ENCODE peak calls at places on chromosome 16, in ten cellular contexts. One of them, this sample, is unnamed. For H3K4me1, the result is how much of the 10 kb centered on the place peaks cover.

GRCh38 chr16:52193441-52193840 is 353.5 kb downstream of the TOX3 start:
- DNase-seq in A549: no peak
- DNase-seq in uterus: no peak
- DNase-seq in HCT116: no peak
- DNase-seq in mesendoderm: no peak
- DNase-seq in ovary: no peak
- DNase-seq in esophagus squamous epithelium: no peak
- DNase-seq in PC-9: no peak
- DNase-seq in GM23248: no peak
- DNase-seq in stomach: peak
- DNase-seq in this sample: no peak

GRCh38 chr16:4283939-4284338 is 11.1 kb upstream of the TFAP4 start:
- DNase-seq in HCT116: no peak
- DNase-seq in uterus: no peak
- DNase-seq in mesendoderm: peak
- DNase-seq in GM23248: peak
- DNase-seq in PC-9: peak
- DNase-seq in ovary: no peak
- DNase-seq in A549: no peak
- DNase-seq in stomach: no peak
- DNase-seq in esophagus squamous epithelium: no peak
- DNase-seq in this sample: no peak

GRCh38 chr16:4882261-4882632 is 35.0 kb downstream of the UBN1 start:
- DNase-seq in stomach: no peak
- DNase-seq in ovary: no peak
- DNase-seq in PC-9: no peak
- DNase-seq in uterus: peak
- DNase-seq in esophagus squamous epithelium: no peak
- DNase-seq in HCT116: no peak
- DNase-seq in mesendoderm: no peak
- DNase-seq in A549: no peak
- DNase-seq in GM23248: peak
- DNase-seq in this sample: peak

GRCh38 chr16:79053577-79053976 is 547.0 kb downstream of the MAF start:
- DNase-seq in ovary: no peak
- DNase-seq in PC-9: no peak
- DNase-seq in stomach: no peak
- DNase-seq in mesendoderm: no peak
- DNase-seq in A549: no peak
- DNase-seq in GM23248: no peak
- DNase-seq in esophagus squamous epithelium: no peak
- DNase-seq in uterus: no peak
- DNase-seq in HCT116: no peak
- DNase-seq in this sample: no peak

GRCh38 chr16:66798162-66798561 is 3.2 kb downstream of the TERB1 start:
- DNase-seq in GM23248: peak
- DNase-seq in HCT116: no peak
- DNase-seq in A549: no peak
- DNase-seq in mesendoderm: no peak
- DNase-seq in PC-9: no peak
- DNase-seq in esophagus squamous epithelium: no peak
- DNase-seq in stomach: no peak
- DNase-seq in ovary: no peak
- DNase-seq in uterus: no peak
- DNase-seq in this sample: no peak

GRCh38 chr16:58127033-58127556 is 2.1 kb downstream of the CFAP20 start:
- DNase-seq in uterus: no peak
- DNase-seq in PC-9: no peak
- DNase-seq in mesendoderm: peak
- DNase-seq in GM23248: peak
- DNase-seq in HCT116: no peak
- DNase-seq in stomach: no peak
- DNase-seq in ovary: no peak
- DNase-seq in esophagus squamous epithelium: no peak
- DNase-seq in A549: no peak
- DNase-seq in this sample: peak

GRCh38 chr16:19432429-19432828 is 14.7 kb downstream of the TMC5 start:
- DNase-seq in mesendoderm: peak
- DNase-seq in stomach: no peak
- DNase-seq in uterus: no peak
- DNase-seq in HCT116: peak
- DNase-seq in ovary: no peak
- DNase-seq in A549: peak
- DNase-seq in PC-9: peak
- DNase-seq in esophagus squamous epithelium: no peak
- DNase-seq in GM23248: no peak
- DNase-seq in this sample: no peak

GRCh38 chr16:27080870-27081269 is 14.1 kb downstream of the C16orf82 start:
- DNase-seq in PC-9: no peak
- DNase-seq in ovary: no peak
- DNase-seq in A549: peak
- DNase-seq in esophagus squamous epithelium: no peak
- DNase-seq in HCT116: peak
- DNase-seq in mesendoderm: peak
- DNase-seq in GM23248: peak
- DNase-seq in uterus: no peak
- DNase-seq in stomach: no peak
- DNase-seq in this sample: no peak

GRCh38 chr16:69894675-69895074 is 56.5 kb upstream of the CLEC18A start:
- DNase-seq in mesendoderm: no peak
- DNase-seq in PC-9: no peak
- DNase-seq in stomach: peak
- DNase-seq in ovary: no peak
- DNase-seq in uterus: no peak
- DNase-seq in A549: no peak
- DNase-seq in esophagus squamous epithelium: no peak
- DNase-seq in GM23248: no peak
- DNase-seq in HCT116: no peak
- DNase-seq in this sample: peak

GRCh38 chr16:27020031-27020430 is 46.7 kb upstream of the C16orf82 start:
- DNase-seq in mesendoderm: no peak
- DNase-seq in esophagus squamous epithelium: no peak
- DNase-seq in uterus: no peak
- DNase-seq in PC-9: no peak
- DNase-seq in GM23248: no peak
- DNase-seq in ovary: no peak
- DNase-seq in A549: no peak
- DNase-seq in stomach: no peak
- DNase-seq in HCT116: no peak
- DNase-seq in this sample: no peak

GRCh38 chr16:67659675-67660563 is at the start of gene ACD:
- DNase-seq in PC-9: peak
- DNase-seq in uterus: peak
- DNase-seq in A549: peak
- DNase-seq in GM23248: peak
- DNase-seq in esophagus squamous epithelium: peak
- DNase-seq in ovary: peak
- DNase-seq in stomach: peak
- DNase-seq in mesendoderm: peak
- DNase-seq in HCT116: peak
- DNase-seq in this sample: peak

GRCh38 chr16:1745900-1746692 is 25.2 kb downstream of the NME3 start:
- DNase-seq in ovary: no peak
- DNase-seq in stomach: no peak
- DNase-seq in mesendoderm: peak
- DNase-seq in A549: no peak
- DNase-seq in esophagus squamous epithelium: no peak
- DNase-seq in uterus: no peak
- DNase-seq in HCT116: no peak
- DNase-seq in PC-9: peak
- DNase-seq in GM23248: no peak
- DNase-seq in this sample: no peak

GRCh38 chr16:89317101-89317671 is 99.7 kb downstream of the ZNF778 start:
- DNase-seq in ovary: no peak
- DNase-seq in HCT116: no peak
- DNase-seq in uterus: no peak
- DNase-seq in GM23248: no peak
- DNase-seq in A549: no peak
- DNase-seq in PC-9: no peak
- DNase-seq in esophagus squamous epithelium: no peak
- DNase-seq in stomach: no peak
- DNase-seq in mesendoderm: no peak
- DNase-seq in this sample: no peak
- H3K4me1 ChIP-seq in ovary: under half
- H3K4me1 ChIP-seq in HCT116: half or more
- H3K4me1 ChIP-seq in uterus: under half
- H3K4me1 ChIP-seq in GM23248: half or more
- H3K4me1 ChIP-seq in A549: half or more
- H3K4me1 ChIP-seq in PC-9: half or more
- H3K4me1 ChIP-seq in esophagus squamous epithelium: half or more
- H3K4me1 ChIP-seq in stomach: half or more
- H3K4me1 ChIP-seq in mesendoderm: under half
- H3K4me1 ChIP-seq in this sample: under half

GRCh38 chr16:23182206-23182674 is 305 bp upstream of the SCNN1G start:
- DNase-seq in ovary: peak
- DNase-seq in HCT116: peak
- DNase-seq in stomach: peak
- DNase-seq in PC-9: peak
- DNase-seq in uterus: peak
- DNase-seq in esophagus squamous epithelium: no peak
- DNase-seq in A549: peak
- DNase-seq in mesendoderm: peak
- DNase-seq in GM23248: peak
- DNase-seq in this sample: peak
- H3K4me3 ChIP-seq in ovary: peak
- H3K4me3 ChIP-seq in HCT116: no peak
- H3K4me3 ChIP-seq in stomach: peak
- H3K4me3 ChIP-seq in PC-9: peak
- H3K4me3 ChIP-seq in uterus: no peak
- H3K4me3 ChIP-seq in esophagus squamous epithelium: peak
- H3K4me3 ChIP-seq in A549: peak
- H3K4me3 ChIP-seq in mesendoderm: no peak
- H3K4me3 ChIP-seq in GM23248: peak
- H3K4me3 ChIP-seq in this sample: peak

DNA sequence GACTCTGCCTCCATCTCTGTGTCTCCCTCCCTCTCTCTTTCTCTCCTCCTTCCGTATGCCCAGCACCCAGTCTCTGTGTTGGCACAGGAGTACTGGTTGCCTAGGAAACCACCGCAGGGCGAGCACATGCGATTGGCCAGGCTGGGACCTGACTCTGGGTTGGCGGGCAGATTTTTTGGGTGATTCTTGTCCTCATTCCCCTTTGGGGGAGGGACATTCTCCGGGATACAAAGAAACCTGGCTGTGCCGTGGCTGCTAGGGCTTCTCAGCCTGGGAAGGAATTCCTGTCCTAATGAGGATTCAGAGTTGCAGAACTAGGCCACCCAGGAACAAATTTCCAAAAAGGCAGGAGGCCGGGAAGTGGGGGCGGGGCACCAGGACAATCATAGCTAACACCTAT is 168.9 kb downstream of the SHISA9 start:
- DNase-seq in GM23248: no peak
- DNase-seq in stomach: no peak
- DNase-seq in HCT116: no peak
- DNase-seq in mesendoderm: peak
- DNase-seq in esophagus squamous epithelium: no peak
- DNase-seq in PC-9: no peak
- DNase-seq in ovary: no peak
- DNase-seq in uterus: no peak
- DNase-seq in A549: no peak
- DNase-seq in this sample: no peak
- H3K27ac ChIP-seq in GM23248: no peak
- H3K27ac ChIP-seq in stomach: no peak
- H3K27ac ChIP-seq in HCT116: no peak
- H3K27ac ChIP-seq in mesendoderm: peak
- H3K27ac ChIP-seq in esophagus squamous epithelium: no peak
- H3K27ac ChIP-seq in PC-9: no peak
- H3K27ac ChIP-seq in ovary: no peak
- H3K27ac ChIP-seq in uterus: no peak
- H3K27ac ChIP-seq in A549: no peak
- H3K27ac ChIP-seq in this sample: no peak

GRCh38 chr16:85304337-85304736 is 192.1 kb upstream of the CIBAR2 start:
- DNase-seq in GM23248: no peak
- DNase-seq in ovary: no peak
- DNase-seq in esophagus squamous epithelium: no peak
- DNase-seq in PC-9: no peak
- DNase-seq in stomach: no peak
- DNase-seq in uterus: no peak
- DNase-seq in mesendoderm: no peak
- DNase-seq in HCT116: no peak
- DNase-seq in A549: no peak
- DNase-seq in this sample: no peak

GRCh38 chr16:85306071-85306792 is 194.0 kb upstream of the CIBAR2 start:
- DNase-seq in GM23248: peak
- DNase-seq in PC-9: peak
- DNase-seq in stomach: peak
- DNase-seq in esophagus squamous epithelium: peak
- DNase-seq in HCT116: peak
- DNase-seq in A549: no peak
- DNase-seq in ovary: peak
- DNase-seq in mesendoderm: peak
- DNase-seq in uterus: peak
- DNase-seq in this sample: peak

GRCh38 chr16:85308585-85309540 is 196.6 kb upstream of the CIBAR2 start:
- DNase-seq in GM23248: no peak
- DNase-seq in mesendoderm: no peak
- DNase-seq in uterus: no peak
- DNase-seq in esophagus squamous epithelium: no peak
- DNase-seq in HCT116: no peak
- DNase-seq in A549: no peak
- DNase-seq in ovary: no peak
- DNase-seq in PC-9: no peak
- DNase-seq in stomach: no peak
- DNase-seq in this sample: no peak

GRCh38 chr16:85307552-85308364 is 195.5 kb upstream of the CIBAR2 start:
- DNase-seq in PC-9: no peak
- DNase-seq in stomach: no peak
- DNase-seq in ovary: no peak
- DNase-seq in mesendoderm: no peak
- DNase-seq in GM23248: no peak
- DNase-seq in esophagus squamous epithelium: no peak
- DNase-seq in A549: no peak
- DNase-seq in HCT116: no peak
- DNase-seq in uterus: no peak
- DNase-seq in this sample: no peak

DNA sequence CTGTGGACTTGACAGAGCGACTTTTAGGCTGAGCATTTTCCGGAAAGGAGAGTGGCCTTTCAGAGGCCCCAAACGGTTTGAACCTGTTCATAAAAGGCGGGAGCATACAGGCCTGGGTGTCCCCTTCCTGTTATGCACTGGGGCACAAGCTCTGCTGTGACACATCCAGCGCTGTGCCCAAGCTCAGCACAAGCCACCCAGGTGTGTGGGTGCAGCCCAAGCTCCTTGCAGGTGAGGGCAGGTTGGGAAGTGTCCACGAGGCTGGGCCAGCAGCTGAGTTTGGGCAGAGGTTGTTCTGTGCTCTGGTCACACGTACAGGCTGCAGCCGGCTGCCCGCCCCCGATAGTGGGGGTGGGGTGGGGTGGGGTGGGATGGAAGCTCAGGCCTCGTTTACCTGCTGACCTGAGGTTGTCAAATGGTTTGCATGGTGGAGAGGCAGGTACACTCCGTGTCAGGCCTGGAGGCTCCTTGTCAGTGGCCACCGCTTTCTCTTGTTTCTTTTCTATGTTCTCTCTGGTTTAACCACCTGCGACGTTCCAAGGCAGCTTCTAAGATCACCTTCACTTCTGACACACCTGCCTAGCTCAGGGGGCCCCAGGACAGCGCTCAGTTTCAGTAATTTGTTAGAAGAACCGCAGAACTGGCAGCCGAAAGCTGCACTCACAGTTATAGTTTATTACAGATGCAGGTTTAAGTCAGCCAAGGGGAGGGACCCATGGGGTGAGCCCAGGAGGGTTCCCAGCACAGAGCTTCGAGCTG is 194.7 kb upstream of the CIBAR2 start:
- DNase-seq in GM23248: no peak
- DNase-seq in A549: no peak
- DNase-seq in ovary: no peak
- DNase-seq in mesendoderm: no peak
- DNase-seq in HCT116: no peak
- DNase-seq in esophagus squamous epithelium: no peak
- DNase-seq in stomach: no peak
- DNase-seq in PC-9: no peak
- DNase-seq in uterus: no peak
- DNase-seq in this sample: no peak
- H3K4me1 ChIP-seq in GM23248: under half
- H3K4me1 ChIP-seq in A549: under half
- H3K4me1 ChIP-seq in ovary: under half
- H3K4me1 ChIP-seq in mesendoderm: under half
- H3K4me1 ChIP-seq in HCT116: under half
- H3K4me1 ChIP-seq in esophagus squamous epithelium: under half
- H3K4me1 ChIP-seq in stomach: half or more
- H3K4me1 ChIP-seq in PC-9: under half
- H3K4me1 ChIP-seq in uterus: under half
- H3K4me1 ChIP-seq in this sample: half or more

This sample was measured in cardiac muscle cell.